ENCODE peak calls at places on chromosomes 11 and 22, in nine cellular contexts. One of them, this sample, is unnamed.
A peak's percentile ranks its signal among the peaks of the same experiment; 100 is the strongest.

GRCh38 chr11:62477927-62478326 is 59.1 kb downstream of the SCGB1A1 start:
- DNase-seq in lower lobe of right lung: no peak
- DNase-seq in fibroblast of mammary gland: no peak
- DNase-seq in kidney glomerular epithelial cell: no peak
- DNase-seq in activated T-cell treated with anti-CD3 and anti-CD28 coated beads, Interleukin-2, amount 50 U/mL, for 48 hours: no peak
- DNase-seq in fibroblast of lung: no peak
- DNase-seq in RWPE1: no peak
- DNase-seq in NCI-H2227 treated with DMSO at 0.1 percent for 48 hours: no peak
- DNase-seq in fibroblast of the aortic adventitia: no peak
- DNase-seq in this sample: no peak

GRCh38 chr11:27004103-27004502 is 10.2 kb downstream of the FIBIN start:
- DNase-seq in fibroblast of lung: no peak
- DNase-seq in lower lobe of right lung: no peak
- DNase-seq in fibroblast of mammary gland: no peak
- DNase-seq in kidney glomerular epithelial cell: no peak
- DNase-seq in activated T-cell treated with anti-CD3 and anti-CD28 coated beads, Interleukin-2, amount 50 U/mL, for 48 hours: no peak
- DNase-seq in RWPE1: no peak
- DNase-seq in NCI-H2227 treated with DMSO at 0.1 percent for 48 hours: no peak
- DNase-seq in fibroblast of the aortic adventitia: no peak
- DNase-seq in this sample: no peak

GRCh38 chr11:125588505-125588904 is 4.1 kb upstream of the STT3A start:
- DNase-seq in kidney glomerular epithelial cell: no peak
- DNase-seq in lower lobe of right lung: no peak
- DNase-seq in NCI-H2227 treated with DMSO at 0.1 percent for 48 hours: no peak
- DNase-seq in RWPE1: peak; percentile 13
- DNase-seq in fibroblast of mammary gland: peak; percentile 36
- DNase-seq in fibroblast of lung: peak; percentile 40
- DNase-seq in activated T-cell treated with anti-CD3 and anti-CD28 coated beads, Interleukin-2, amount 50 U/mL, for 48 hours: no peak
- DNase-seq in fibroblast of the aortic adventitia: peak; percentile 60
- DNase-seq in this sample: no peak

GRCh38 chr22:37562049-37562784 is 1.9 kb downstream of the CDC42EP1 start:
- DNase-seq in fibroblast of lung: no peak
- DNase-seq in kidney glomerular epithelial cell: no peak
- DNase-seq in RWPE1: no peak
- DNase-seq in activated T-cell treated with anti-CD3 and anti-CD28 coated beads, Interleukin-2, amount 50 U/mL, for 48 hours: no peak
- DNase-seq in fibroblast of mammary gland: no peak
- DNase-seq in lower lobe of right lung: no peak
- DNase-seq in fibroblast of the aortic adventitia: no peak
- DNase-seq in NCI-H2227 treated with DMSO at 0.1 percent for 48 hours: no peak
- DNase-seq in this sample: no peak

GRCh38 chr22:37633693-37634504 is 5.6 kb upstream of the SH3BP1 start:
- DNase-seq in fibroblast of the aortic adventitia: peak; percentile 91
- DNase-seq in RWPE1: no peak
- DNase-seq in kidney glomerular epithelial cell: peak; percentile 35
- DNase-seq in NCI-H2227 treated with DMSO at 0.1 percent for 48 hours: no peak
- DNase-seq in fibroblast of mammary gland: peak; percentile 80
- DNase-seq in activated T-cell treated with anti-CD3 and anti-CD28 coated beads, Interleukin-2, amount 50 U/mL, for 48 hours: peak; percentile 75
- DNase-seq in lower lobe of right lung: peak; percentile 89
- DNase-seq in fibroblast of lung: peak; percentile 88
- DNase-seq in this sample: peak; percentile 96

GRCh38 chr11:84719935-84720577 is 907.1 kb downstream of the DLG2 start:
- DNase-seq in activated T-cell treated with anti-CD3 and anti-CD28 coated beads, Interleukin-2, amount 50 U/mL, for 48 hours: no peak
- DNase-seq in kidney glomerular epithelial cell: no peak
- DNase-seq in NCI-H2227 treated with DMSO at 0.1 percent for 48 hours: no peak
- DNase-seq in lower lobe of right lung: peak; percentile 31
- DNase-seq in RWPE1: no peak
- DNase-seq in fibroblast of lung: no peak
- DNase-seq in fibroblast of mammary gland: no peak
- DNase-seq in fibroblast of the aortic adventitia: no peak
- DNase-seq in this sample: peak; percentile 14

GRCh38 chr11:70512716-70513115 is 114.4 kb downstream of the CTTN start:
- DNase-seq in kidney glomerular epithelial cell: no peak
- DNase-seq in RWPE1: no peak
- DNase-seq in NCI-H2227 treated with DMSO at 0.1 percent for 48 hours: no peak
- DNase-seq in lower lobe of right lung: no peak
- DNase-seq in fibroblast of lung: no peak
- DNase-seq in activated T-cell treated with anti-CD3 and anti-CD28 coated beads, Interleukin-2, amount 50 U/mL, for 48 hours: no peak
- DNase-seq in fibroblast of mammary gland: no peak
- DNase-seq in fibroblast of the aortic adventitia: no peak
- DNase-seq in this sample: no peak

GRCh38 chr11:36034572-36035331 is 90.9 kb downstream of the LDLRAD3 start:
- DNase-seq in fibroblast of the aortic adventitia: peak; percentile 86
- DNase-seq in NCI-H2227 treated with DMSO at 0.1 percent for 48 hours: no peak
- DNase-seq in activated T-cell treated with anti-CD3 and anti-CD28 coated beads, Interleukin-2, amount 50 U/mL, for 48 hours: no peak
- DNase-seq in fibroblast of lung: peak; percentile 94
- DNase-seq in fibroblast of mammary gland: peak; percentile 81
- DNase-seq in RWPE1: peak; percentile 83
- DNase-seq in kidney glomerular epithelial cell: peak; percentile 65
- DNase-seq in lower lobe of right lung: no peak
- DNase-seq in this sample: no peak

GRCh38 chr22:49627217-49628181 is 200.2 kb downstream of the BRD1 start:
- DNase-seq in fibroblast of the aortic adventitia: no peak
- DNase-seq in fibroblast of mammary gland: no peak
- DNase-seq in fibroblast of lung: no peak
- DNase-seq in kidney glomerular epithelial cell: no peak
- DNase-seq in NCI-H2227 treated with DMSO at 0.1 percent for 48 hours: no peak
- DNase-seq in lower lobe of right lung: peak; percentile 35
- DNase-seq in RWPE1: no peak
- DNase-seq in activated T-cell treated with anti-CD3 and anti-CD28 coated beads, Interleukin-2, amount 50 U/mL, for 48 hours: no peak
- DNase-seq in this sample: no peak

GRCh38 chr11:14320020-14320419 is 39.0 kb downstream of the RRAS2 start:
- DNase-seq in kidney glomerular epithelial cell: no peak
- DNase-seq in fibroblast of mammary gland: peak; percentile 57
- DNase-seq in fibroblast of lung: peak; percentile 74
- DNase-seq in RWPE1: no peak
- DNase-seq in activated T-cell treated with anti-CD3 and anti-CD28 coated beads, Interleukin-2, amount 50 U/mL, for 48 hours: no peak
- DNase-seq in fibroblast of the aortic adventitia: peak; percentile 30
- DNase-seq in lower lobe of right lung: no peak
- DNase-seq in NCI-H2227 treated with DMSO at 0.1 percent for 48 hours: no peak
- DNase-seq in this sample: no peak

GRCh38 chr11:86370922-86371614 is 3.6 kb upstream of the CCDC81 start:
- DNase-seq in RWPE1: peak; percentile 53
- DNase-seq in fibroblast of the aortic adventitia: peak; percentile 66
- DNase-seq in fibroblast of lung: peak; percentile 73
- DNase-seq in activated T-cell treated with anti-CD3 and anti-CD28 coated beads, Interleukin-2, amount 50 U/mL, for 48 hours: no peak
- DNase-seq in fibroblast of mammary gland: peak; percentile 67
- DNase-seq in kidney glomerular epithelial cell: no peak
- DNase-seq in lower lobe of right lung: no peak
- DNase-seq in NCI-H2227 treated with DMSO at 0.1 percent for 48 hours: no peak
- DNase-seq in this sample: no peak

GRCh38 chr22:44524806-44525205 is 26.8 kb upstream of the RTL6 start:
- DNase-seq in NCI-H2227 treated with DMSO at 0.1 percent for 48 hours: no peak
- DNase-seq in RWPE1: no peak
- DNase-seq in kidney glomerular epithelial cell: no peak
- DNase-seq in fibroblast of mammary gland: peak; percentile 21
- DNase-seq in activated T-cell treated with anti-CD3 and anti-CD28 coated beads, Interleukin-2, amount 50 U/mL, for 48 hours: no peak
- DNase-seq in lower lobe of right lung: no peak
- DNase-seq in fibroblast of the aortic adventitia: peak; percentile 25
- DNase-seq in fibroblast of lung: no peak
- DNase-seq in this sample: no peak

GRCh38 chr11:66289548-66290331 is 797 bp upstream of the YIF1A start:
- DNase-seq in fibroblast of the aortic adventitia: no peak
- DNase-seq in NCI-H2227 treated with DMSO at 0.1 percent for 48 hours: peak; percentile 83
- DNase-seq in RWPE1: no peak
- DNase-seq in fibroblast of mammary gland: no peak
- DNase-seq in activated T-cell treated with anti-CD3 and anti-CD28 coated beads, Interleukin-2, amount 50 U/mL, for 48 hours: peak; percentile 89
- DNase-seq in lower lobe of right lung: peak; percentile 82
- DNase-seq in fibroblast of lung: no peak
- DNase-seq in kidney glomerular epithelial cell: peak; percentile 92
- DNase-seq in this sample: peak; percentile 57

GRCh38 chr11:23423119-23423518 is 562.8 kb upstream of the CCDC179 start:
- DNase-seq in fibroblast of lung: peak; percentile 68
- DNase-seq in NCI-H2227 treated with DMSO at 0.1 percent for 48 hours: no peak
- DNase-seq in kidney glomerular epithelial cell: no peak
- DNase-seq in fibroblast of mammary gland: no peak
- DNase-seq in RWPE1: no peak
- DNase-seq in lower lobe of right lung: no peak
- DNase-seq in activated T-cell treated with anti-CD3 and anti-CD28 coated beads, Interleukin-2, amount 50 U/mL, for 48 hours: no peak
- DNase-seq in fibroblast of the aortic adventitia: no peak
- DNase-seq in this sample: no peak

GRCh38 chr11:62295504-62295903 is 3.4 kb downstream of the SCGB1D4 start:
- DNase-seq in RWPE1: peak; percentile 8
- DNase-seq in activated T-cell treated with anti-CD3 and anti-CD28 coated beads, Interleukin-2, amount 50 U/mL, for 48 hours: no peak
- DNase-seq in kidney glomerular epithelial cell: no peak
- DNase-seq in fibroblast of mammary gland: peak; percentile 28
- DNase-seq in fibroblast of lung: peak; percentile 32
- DNase-seq in lower lobe of right lung: no peak
- DNase-seq in fibroblast of the aortic adventitia: peak; percentile 15
- DNase-seq in NCI-H2227 treated with DMSO at 0.1 percent for 48 hours: no peak
- DNase-seq in this sample: no peak

GRCh38 chr11:75771646-75772410 is 3.2 kb downstream of the DGAT2 start:
- DNase-seq in lower lobe of right lung: peak; percentile 80
- DNase-seq in kidney glomerular epithelial cell: no peak
- DNase-seq in fibroblast of mammary gland: peak; percentile 98
- DNase-seq in activated T-cell treated with anti-CD3 and anti-CD28 coated beads, Interleukin-2, amount 50 U/mL, for 48 hours: no peak
- DNase-seq in fibroblast of lung: peak; percentile 50
- DNase-seq in RWPE1: peak; percentile 60
- DNase-seq in fibroblast of the aortic adventitia: peak; percentile 91
- DNase-seq in NCI-H2227 treated with DMSO at 0.1 percent for 48 hours: no peak
- DNase-seq in this sample: no peak

This sample was measured in SK-N-DZ.